ENCODE peak calls at places on chromosomes 5 and 9, in ten cellular contexts. F, C, P, D, K, S, O, W, A and T are unnamed samples.

GRCh38 chr5:133788121-133788520 is 175.8 kb upstream of the FSTL4 start:
- DNase-seq in F (no peak), C (no peak), P (no peak), D (no peak), K (no peak), S (no peak), O (no peak), W (no peak), A (no peak), T (no peak)

GRCh38 chr9:136576269-136576626 is 30.4 kb upstream of the NOTCH1 start:
- DNase-seq in F (no peak), C (peak; percentile 70), P (no peak), D (no peak), K (peak; percentile 19), S (no peak), O (peak; percentile 15), W (peak; percentile 78), A (no peak), T (no peak)

GRCh38 chr5:115069087-115069968 is 100.4 kb downstream of the TRIM36 start:
- DNase-seq in F (peak; percentile 81), C (no peak), P (peak; percentile 37), D (no peak), K (peak; percentile 70), S (peak; percentile 31), O (peak; percentile 70), W (peak; percentile 61), A (peak; percentile 49), T (peak; percentile 7)

GRCh38 chr5:147415663-147416062 is 94.2 kb downstream of the DPYSL3 start:
- DNase-seq in F (no peak), C (no peak), P (no peak), D (no peak), K (no peak), S (no peak), O (no peak), W (no peak), A (no peak), T (no peak)

GRCh38 chr5:64497390-64497789 is 8.4 kb upstream of the RGS7BP start:
- DNase-seq in F (peak; percentile 41), C (no peak), P (no peak), D (no peak), K (peak; percentile 5), S (no peak), O (peak; percentile 59), W (no peak), A (no peak), T (no peak)

GRCh38 chr5:137573376-137573775 is 74.2 kb upstream of the SPOCK1 start:
- DNase-seq in F (no peak), C (no peak), P (no peak), D (no peak), K (no peak), S (no peak), O (no peak), W (no peak), A (no peak), T (no peak)

GRCh38 chr9:95316794-95317118 is 753 bp downstream of the FANCC start:
- DNase-seq in F (peak; percentile 95), C (peak; percentile 82), P (peak; percentile 91), D (no peak), K (peak; percentile 81), S (peak; percentile 76), O (peak; percentile 50), W (peak; percentile 74), A (peak; percentile 29), T (peak; percentile 77)

GRCh38 chr5:127938746-127939145 is 144.8 kb upstream of the SLC12A2 start:
- DNase-seq in F (no peak), C (no peak), P (no peak), D (no peak), K (no peak), S (no peak), O (no peak), W (no peak), A (no peak), T (no peak)

GRCh38 chr5:78077369-78078068 is 217.0 kb downstream of the AP3B1 start:
- DNase-seq in F (no peak), C (no peak), P (no peak), D (no peak), K (no peak), S (no peak), O (peak; percentile 22), W (no peak), A (no peak), T (no peak)

GRCh38 chr9:107460153-107461023 is 29.2 kb downstream of the KLF4 start:
- DNase-seq in F (no peak), C (no peak), P (no peak), D (no peak), K (no peak), S (no peak), O (no peak), W (no peak), A (no peak), T (no peak)

GRCh38 chr5:137567226-137567625 is 68.1 kb upstream of the SPOCK1 start:
- DNase-seq in F (no peak), C (peak; percentile 44), P (no peak), D (no peak), K (no peak), S (no peak), O (no peak), W (no peak), A (no peak), T (no peak)

GRCh38 chr5:468401-468800 is 25.4 kb downstream of the EXOC3 start:
- DNase-seq in F (no peak), C (peak; percentile 13), P (no peak), D (no peak), K (no peak), S (no peak), O (no peak), W (no peak), A (no peak), T (no peak)

GRCh38 chr5:21680196-21680595 is 1172.9 kb downstream of the CDH12 start:
- DNase-seq in F (no peak), C (no peak), P (no peak), D (no peak), K (peak; percentile 71), S (no peak), O (peak; percentile 96), W (peak; percentile 86), A (no peak), T (no peak)

GRCh38 chr9:5440426-5440825 is 2.7 kb upstream of the PLGRKT start:
- DNase-seq in F (no peak), C (no peak), P (no peak), D (no peak), K (no peak), S (no peak), O (no peak), W (no peak), A (no peak), T (no peak)

GRCh38 chr5:71013575-71013974 is 11.6 kb downstream of the NAIP start:
- DNase-seq in F (peak; percentile 66), C (no peak), P (no peak), D (no peak), K (no peak), S (peak; percentile 4), O (no peak), W (no peak), A (no peak), T (peak; percentile 10)

GRCh38 chr9:36492849-36493248 is 79.8 kb upstream of the MELK start:
- DNase-seq in F (no peak), C (no peak), P (no peak), D (no peak), K (no peak), S (no peak), O (peak; percentile 27), W (no peak), A (no peak), T (no peak)

GRCh38 chr5:122999947-123000563 is 36.5 kb downstream of the PPIC start:
- DNase-seq in F (peak; percentile 93), C (peak; percentile 44), P (no peak), D (no peak), K (no peak), S (peak; percentile 47), O (peak; percentile 13), W (peak; percentile 22), A (no peak), T (peak; percentile 58)

GRCh38 chr9:12935714-12936113 is 160.9 kb downstream of the LURAP1L start:
- DNase-seq in F (no peak), C (no peak), P (no peak), D (no peak), K (peak; percentile 81), S (no peak), O (peak; percentile 95), W (no peak), A (no peak), T (no peak)

GRCh38 chr9:86407022-86407421 is 52.8 kb upstream of the TUT7 start:
- DNase-seq in F (no peak), C (no peak), P (no peak), D (no peak), K (peak; percentile 57), S (no peak), O (peak; percentile 80), W (peak; percentile 80), A (no peak), T (no peak)

GRCh38 chr9:121217609-121218292 is 16.1 kb upstream of the RAB14 start:
- DNase-seq in F (no peak), C (no peak), P (no peak), D (no peak), K (no peak), S (no peak), O (peak; percentile 67), W (no peak), A (no peak), T (peak; percentile 65)

GRCh38 chr5:10140195-10140973 is 109.3 kb downstream of the ATPSCKMT start:
- DNase-seq in F (peak; percentile 51), C (no peak), P (no peak), D (no peak), K (peak; percentile 16), S (no peak), O (peak; percentile 8), W (no peak), A (no peak), T (no peak)

GRCh38 chr9:91405343-91406077 is 18.1 kb downstream of the NFIL3 start:
- DNase-seq in F (peak; percentile 14), C (no peak), P (no peak), D (no peak), K (no peak), S (no peak), O (no peak), W (no peak), A (no peak), T (no peak)

GRCh38 chr5:65837139-65837538 is 89.2 kb upstream of the ERBIN start:
- DNase-seq in F (no peak), C (no peak), P (no peak), D (no peak), K (peak; percentile 6), S (no peak), O (peak; percentile 90), W (no peak), A (no peak), T (no peak)

GRCh38 chr5:139396691-139397090 is 1.8 kb upstream of the PROB1 start:
- DNase-seq in F (no peak), C (no peak), P (no peak), D (no peak), K (no peak), S (no peak), O (no peak), W (no peak), A (no peak), T (no peak)

GRCh38 chr5:157068339-157068738 is 9.4 kb upstream of the HAVCR1 start:
- DNase-seq in F (no peak), C (no peak), P (no peak), D (no peak), K (no peak), S (no peak), O (no peak), W (no peak), A (no peak), T (no peak)

GRCh38 chr5:95050708-95051107 is 234.2 kb downstream of the MCTP1 start:
- DNase-seq in F (no peak), C (no peak), P (no peak), D (no peak), K (no peak), S (no peak), O (no peak), W (no peak), A (no peak), T (no peak)

GRCh38 chr5:78547731-78548189 is 100.8 kb downstream of the LHFPL2 start:
- DNase-seq in F (no peak), C (peak; percentile 91), P (no peak), D (no peak), K (no peak), S (no peak), O (no peak), W (peak; percentile 56), A (no peak), T (no peak)

GRCh38 chr5:135185461-135186075 is 151.5 kb upstream of the PITX1 start:
- DNase-seq in F (peak; percentile 32), C (no peak), P (peak; percentile 24), D (no peak), K (peak; percentile 94), S (no peak), O (peak; percentile 49), W (no peak), A (peak; percentile 41), T (no peak)